ENCODE peak calls at places on chromosomes 1 and 21, in eight cellular contexts. Q, T, K, W, Y, L, M and Z are unnamed samples.

GRCh38 chr1:23838401-23838866 is 13.2 kb upstream of the HMGCL start:
- DNase-seq in W (peak; percentile 80), K (no peak), Y (peak; percentile 34), Q (no peak), T (peak; percentile 41), M (peak; percentile 73), L (peak; percentile 46), Z (no peak)

GRCh38 chr1:174982971-174983689 is 16.6 kb upstream of the CACYBP start:
- DNase-seq in K (no peak), T (peak; percentile 46), W (peak; percentile 28), M (no peak), L (no peak), Q (no peak), Y (peak; percentile 35), Z (no peak)

GRCh38 chr1:113745425-113745824 is 13.9 kb downstream of the PHTF1 start:
- DNase-seq in L (no peak), K (no peak), T (no peak), Q (no peak), Y (no peak), W (no peak), M (no peak), Z (no peak)

GRCh38 chr1:169321539-169321938 is 46.1 kb downstream of the NME7 start:
- DNase-seq in M (no peak), Y (peak; percentile 63), K (no peak), T (no peak), Q (peak; percentile 7), W (no peak), L (no peak), Z (no peak)

GRCh38 chr1:180003026-180003695 is 48.6 kb downstream of the CEP350 start:
- DNase-seq in T (no peak), Q (no peak), Y (no peak), K (no peak), W (no peak), L (no peak), M (no peak), Z (no peak)

GRCh38 chr1:3629561-3630160 is 4.8 kb downstream of the TPRG1L start:
- DNase-seq in Q (no peak), T (no peak), Y (no peak), M (no peak), W (no peak), K (no peak), L (no peak), Z (no peak)

GRCh38 chr21:30962013-30962412 is 76.3 kb downstream of the KRTAP19-8 start:
- DNase-seq in W (no peak), T (no peak), L (no peak), K (no peak), Y (no peak), M (no peak), Q (no peak), Z (no peak)

GRCh38 chr1:184428604-184429003 is 41.8 kb downstream of the C1orf21 start:
- DNase-seq in L (no peak), M (no peak), Q (no peak), T (no peak), W (no peak), Y (no peak), K (no peak), Z (no peak)

GRCh38 chr1:8189931-8190483 is 127.9 kb upstream of the SLC45A1 start:
- DNase-seq in K (no peak), M (no peak), W (no peak), Q (no peak), T (no peak), Y (peak; percentile 59), L (no peak), Z (no peak)

GRCh38 chr1:109760581-109761226 is 3.0 kb downstream of the EPS8L3 start:
- DNase-seq in Q (no peak), Y (no peak), W (no peak), T (no peak), K (no peak), L (no peak), M (peak; percentile 55), Z (no peak)

GRCh38 chr1:7621334-7622219 is 149.5 kb upstream of the VAMP3 start:
- DNase-seq in W (no peak), M (peak; percentile 40), L (no peak), Q (no peak), Y (no peak), K (no peak), T (no peak), Z (no peak)

GRCh38 chr1:172145656-172146055 is 274.8 kb upstream of the C1orf105 start:
- DNase-seq in Q (no peak), T (no peak), W (no peak), Y (no peak), M (no peak), K (no peak), L (no peak), Z (no peak)

GRCh38 chr1:29258189-29258973 is 22.1 kb downstream of the PTPRU start:
- DNase-seq in M (peak; percentile 51), L (no peak), Q (no peak), T (no peak), Y (peak; percentile 46), K (no peak), W (no peak), Z (no peak)

GRCh38 chr1:29256979-29257804 is 20.9 kb downstream of the PTPRU start:
- DNase-seq in M (peak; percentile 60), T (no peak), K (no peak), Y (peak; percentile 14), W (no peak), L (peak; percentile 73), Q (no peak), Z (no peak)

GRCh38 chr1:29258974-29259801 is 22.9 kb downstream of the PTPRU start:
- DNase-seq in T (peak; percentile 31), Y (no peak), L (peak; percentile 48), M (peak; percentile 63), Q (no peak), W (no peak), K (no peak), Z (no peak)

GRCh38 chr1:29260531-29260930 is 24.2 kb downstream of the PTPRU start:
- DNase-seq in W (no peak), M (peak; percentile 59), Y (no peak), K (no peak), L (no peak), T (no peak), Q (no peak), Z (no peak)

GRCh38 chr1:29259802-29260441 is 23.6 kb downstream of the PTPRU start:
- DNase-seq in Y (no peak), Q (no peak), T (peak; percentile 46), K (no peak), W (peak; percentile 78), M (peak; percentile 69), L (peak; percentile 69), Z (no peak)
- TF ChIP-seq CTCF in Y (no peak), Q (no peak), T (no peak), K (no peak), W (no peak), M (no peak), L (no peak), Z (no peak)

DNA sequence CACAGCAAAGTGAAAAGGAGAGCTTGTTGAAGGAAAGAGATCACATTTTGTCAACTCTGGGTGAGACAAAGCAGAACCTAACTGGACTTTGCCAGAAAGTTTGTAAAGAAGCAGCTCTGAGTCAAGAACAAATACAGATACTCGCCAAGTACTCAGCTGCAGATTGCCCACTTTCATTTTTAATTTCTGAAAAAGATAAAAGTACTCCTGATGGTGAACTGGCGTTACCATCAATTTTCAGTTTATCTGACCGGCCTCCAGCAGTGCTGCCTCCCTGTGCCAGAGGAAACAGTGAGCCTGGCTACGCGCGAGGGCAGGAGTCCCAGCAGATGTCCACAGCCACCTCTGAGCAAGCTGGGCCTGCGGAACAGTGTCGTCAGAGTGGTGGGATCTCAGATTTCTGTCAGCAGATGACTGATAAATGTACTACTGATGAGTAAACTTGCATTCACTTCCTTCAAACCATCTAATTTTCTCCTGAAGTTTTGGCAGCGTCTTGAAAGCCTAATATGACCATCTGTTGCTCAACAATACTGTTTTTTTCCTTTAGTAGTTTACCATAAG is 43.8 kb downstream of the BACH1 start:
- DNase-seq in W (peak; percentile 38), L (peak; percentile 34), Q (peak; percentile 88), K (no peak), T (no peak), M (peak; percentile 86), Y (peak; percentile 72), Z (peak; percentile 97)
- TF ChIP-seq CTCF in W (peak; percentile 16), L (no peak), Q (no peak), K (no peak), T (no peak), M (no peak), Y (no peak), Z (peak; percentile 21)

DNA sequence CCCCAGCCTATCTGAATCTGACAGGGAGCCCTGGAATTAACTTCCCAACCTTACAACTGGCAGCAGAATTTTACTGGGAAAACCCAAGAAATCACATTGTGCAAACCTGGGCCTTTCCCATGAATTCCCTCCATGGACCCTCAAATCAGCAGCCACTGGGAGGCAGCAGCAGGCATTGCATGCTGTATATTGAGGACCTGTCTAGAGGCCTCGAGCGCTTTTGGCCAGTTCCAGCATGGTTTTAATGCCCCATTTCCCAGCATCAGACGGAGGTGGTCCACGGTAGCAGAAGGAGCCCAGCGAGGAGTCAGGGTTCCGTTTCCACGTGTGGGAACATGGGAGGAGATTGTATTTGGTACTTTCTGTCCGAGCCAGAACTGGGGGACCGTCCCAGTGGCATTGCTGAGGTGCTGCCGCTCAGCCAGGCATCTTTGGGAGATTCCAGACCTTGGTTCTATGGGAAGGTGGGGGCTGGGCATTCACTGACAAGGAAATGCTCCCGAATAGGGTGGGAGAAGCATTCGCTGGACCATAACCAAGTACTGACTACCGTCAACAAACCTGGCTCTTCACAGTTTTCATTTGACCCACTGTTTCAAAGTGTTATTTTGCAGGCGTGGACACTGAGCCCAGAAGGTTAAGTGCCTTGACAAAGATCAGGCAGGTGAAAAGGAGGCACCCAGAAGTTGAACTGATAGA is 15.9 kb downstream of the BMP8A start:
- DNase-seq in T (peak; percentile 41), K (no peak), Y (no peak), L (peak; percentile 43), W (no peak), M (no peak), Q (no peak), Z (no peak)
- TF ChIP-seq CTCF in T (no peak), K (peak; percentile 15), Y (no peak), L (no peak), W (peak; percentile 19), M (no peak), Q (peak; percentile 15), Z (peak; percentile 60)

GRCh38 chr1:221768444-221769066 is 26.7 kb upstream of the DUSP10 start:
- DNase-seq in T (no peak), M (no peak), W (no peak), L (no peak), Y (no peak), K (no peak), Q (no peak), Z (no peak)
- TF ChIP-seq CTCF in T (peak; percentile 33), M (no peak), W (no peak), L (no peak), Y (peak; percentile 7), K (no peak), Q (no peak), Z (peak; percentile 24)

GRCh38 chr1:1361982-1362423 is 3.6 kb upstream of the MXRA8 start:
- DNase-seq in L (peak; percentile 21), W (no peak), Y (no peak), Q (no peak), T (no peak), M (peak; percentile 81), K (no peak), Z (peak; percentile 66)
- TF ChIP-seq CTCF in L (no peak), W (no peak), Y (no peak), Q (peak; percentile 38), T (no peak), M (no peak), K (no peak), Z (peak; percentile 52)